ENCODE peak calls at places on chromosomes 6 and 20, in six cellular contexts. M is Peyer's patch; C is mesendoderm; P is stimulated activated CD4-positive, alpha-beta T cell treated with anti-CD3 and anti-CD28 coated beads, Interleukin-2, amount 100 ng/mL, for 24 hours; K is GM23248; W is pancreas. G is an unnamed sample.

GRCh38 chr20:22402550-22402949 is 181.8 kb downstream of the FOXA2 start:
- DNase-seq in W (no peak), P (no peak), K (no peak), M (no peak), C (no peak), G (no peak)

GRCh38 chr6:22367331-22367730 is 70.5 kb upstream of the PRL start:
- DNase-seq in K (peak), P (no peak), M (no peak), W (no peak), C (no peak), G (no peak)

GRCh38 chr6:38067263-38067980 is 247.9 kb downstream of the ZFAND3 start:
- DNase-seq in C (no peak), K (no peak), W (no peak), P (no peak), M (no peak), G (no peak)

GRCh38 chr6:29516108-29516507 is 28.4 kb upstream of the MAS1L start:
- DNase-seq in M (no peak), C (no peak), P (peak), W (no peak), K (peak), G (peak)

GRCh38 chr6:81844686-81845085 is 92.2 kb upstream of the TENT5A start:
- DNase-seq in P (no peak), M (no peak), K (peak), C (no peak), W (no peak), G (peak)

GRCh38 chr6:108844135-108844534 is 4.1 kb upstream of the ARMC2 start:
- DNase-seq in C (no peak), K (no peak), P (no peak), M (no peak), W (no peak), G (no peak)

GRCh38 chr6:46909371-46909770 is 12.4 kb downstream of the ADGRF5 start:
- DNase-seq in P (no peak), C (peak), M (no peak), W (no peak), K (peak), G (peak)

GRCh38 chr6:14704383-14705271 is 541.2 kb upstream of the JARID2 start:
- DNase-seq in C (no peak), M (no peak), P (no peak), W (no peak), K (peak), G (peak)

GRCh38 chr20:50724851-50725721 is 6.3 kb upstream of the PARD6B start:
- DNase-seq in K (peak), W (peak), M (no peak), C (peak), P (peak), G (peak)

GRCh38 chr20:44834693-44835092 is 24.3 kb upstream of the RIMS4 start:
- DNase-seq in W (no peak), C (no peak), M (no peak), P (no peak), K (no peak), G (no peak)

GRCh38 chr6:68443704-68444103 is 191.4 kb upstream of the ADGRB3 start:
- DNase-seq in P (no peak), K (no peak), W (no peak), C (no peak), M (no peak), G (no peak)

GRCh38 chr20:35893942-35894341 is 60.4 kb downstream of the SCAND1 start:
- DNase-seq in M (no peak), C (no peak), K (no peak), P (no peak), W (no peak), G (no peak)

GRCh38 chr20:53865905-53866786 is 204.2 kb downstream of the BCAS1 start:
- DNase-seq in K (peak), W (no peak), P (no peak), M (no peak), C (peak), G (peak)

GRCh38 chr20:56690531-56691175 is 61.5 kb downstream of the TFAP2C start:
- DNase-seq in M (no peak), C (no peak), P (no peak), W (no peak), K (no peak), G (no peak)

GRCh38 chr6:87653074-87653962 is 48.7 kb downstream of the AKIRIN2 start:
- DNase-seq in K (no peak), P (no peak), M (no peak), W (no peak), C (peak), G (no peak)

GRCh38 chr6:105174512-105174911 is 5.3 kb downstream of the POPDC3 start:
- DNase-seq in P (no peak), C (no peak), K (peak), W (no peak), M (no peak), G (peak)